ENCODE peak calls at places on chromosomes 11 and 22, in six cellular contexts. Y, X, V, R, N and O are unnamed samples. For H3K36me3, the result is how much of the 10 kb centered on the place peaks cover.

GRCh38 chr22:43217285-43218030 is 30.5 kb upstream of the TTLL12 start:
- DNase-seq in Y (no peak), X (no peak), V (peak), R (no peak), N (no peak), O (no peak)

GRCh38 chr11:72589802-72590761 is 84.1 kb downstream of the PDE2A start:
- DNase-seq in Y (peak), X (peak), V (peak), R (peak), N (peak), O (peak)

GRCh38 chr11:27216268-27217149 is 146.5 kb downstream of the CCDC34 start:
- DNase-seq in Y (no peak), X (no peak), V (no peak), R (peak), N (peak), O (no peak)

GRCh38 chr22:28103596-28103995 is 184.5 kb upstream of the PITPNB start:
- DNase-seq in Y (no peak), X (no peak), V (no peak), R (no peak), N (no peak), O (no peak)

GRCh38 chr11:116432301-116432700 is 340.5 kb downstream of the BUD13 start:
- DNase-seq in Y (no peak), X (no peak), V (no peak), R (no peak), N (no peak), O (no peak)

GRCh38 chr22:35541254-35541748 is 670 bp downstream of the RASD2 start:
- DNase-seq in Y (peak), X (peak), V (peak), R (no peak), N (no peak), O (no peak)

GRCh38 chr11:106426696-106427095 is 349.2 kb downstream of the AASDHPPT start:
- DNase-seq in Y (no peak), X (no peak), V (no peak), R (no peak), N (no peak), O (no peak)

GRCh38 chr11:70603064-70603755 is 204.9 kb downstream of the CTTN start:
- DNase-seq in Y (no peak), X (no peak), V (no peak), R (no peak), N (no peak), O (no peak)

GRCh38 chr11:84408946-84409411 is 1122.8 kb upstream of the CCDC90B start:
- DNase-seq in Y (no peak), X (peak), V (peak), R (no peak), N (no peak), O (no peak)

GRCh38 chr22:40479887-40480538 is 109.6 kb downstream of the SGSM3 start:
- DNase-seq in Y (no peak), X (no peak), V (no peak), R (no peak), N (no peak), O (no peak)

DNA sequence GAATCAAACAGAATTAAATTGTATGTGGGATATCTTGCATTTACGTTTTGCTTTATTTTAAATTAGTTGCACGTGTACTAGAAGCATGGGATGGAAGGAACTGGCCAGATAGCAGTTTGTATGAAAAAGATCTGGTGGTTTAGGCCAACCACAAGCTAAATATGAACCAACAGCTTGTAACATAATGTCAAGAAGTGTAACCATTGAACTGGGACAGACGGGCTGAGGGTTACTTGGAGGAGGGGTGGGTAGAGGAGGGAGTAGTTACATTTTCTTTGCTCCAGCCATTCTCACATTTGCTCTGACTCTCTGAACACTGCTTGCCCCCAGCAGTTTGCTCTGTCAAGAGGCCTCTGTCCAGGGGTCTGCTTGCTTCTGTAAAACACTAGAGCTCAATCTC is 31.7 kb upstream of the CXCR5 start:
- DNase-seq in Y (no peak), X (no peak), V (no peak), R (no peak), N (no peak), O (no peak)
- H3K4me3 ChIP-seq in Y (no peak), X (no peak), V (no peak), R (no peak), N (no peak), O (no peak)

DNA sequence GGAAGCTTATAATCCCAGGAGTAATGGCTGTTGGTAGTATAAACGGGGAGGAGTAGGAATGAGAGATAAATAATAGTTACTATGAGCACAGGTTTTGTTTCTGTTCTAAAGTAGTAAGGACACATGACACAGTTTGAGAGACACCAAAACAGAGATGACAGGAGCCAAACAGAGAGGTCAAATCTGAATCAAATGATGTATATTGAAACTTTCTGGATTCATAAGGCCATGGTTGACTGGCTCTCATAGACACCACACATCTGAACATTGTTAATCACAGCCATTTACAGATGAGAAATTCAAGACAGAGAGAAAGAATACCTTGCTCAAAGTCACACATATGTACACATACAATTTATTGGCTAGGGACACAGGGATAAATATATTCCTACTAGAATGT is 63.4 kb upstream of the UCP3 start:
- DNase-seq in Y (no peak), X (no peak), V (no peak), R (no peak), N (no peak), O (no peak)
- H3K36me3 ChIP-seq in Y (under half), X (under half), V (under half), R (under half), N (under half), O (under half)

GRCh38 chr11:1654388-1655167 is 25.0 kb downstream of the KRTAP5-5 start:
- DNase-seq in Y (no peak), X (no peak), V (no peak), R (no peak), N (no peak), O (no peak)

GRCh38 chr11:1656670-1657069 is 27.1 kb downstream of the KRTAP5-5 start:
- DNase-seq in Y (no peak), X (no peak), V (no peak), R (no peak), N (no peak), O (peak)

GRCh38 chr11:1653541-1654387 is 24.2 kb downstream of the KRTAP5-5 start:
- DNase-seq in Y (no peak), X (no peak), V (no peak), R (no peak), N (no peak), O (no peak)

GRCh38 chr11:1655168-1656060 is 25.8 kb downstream of the KRTAP5-5 start:
- DNase-seq in Y (no peak), X (no peak), V (no peak), R (no peak), N (no peak), O (no peak)

GRCh38 chr11:1656061-1656441 is 26.5 kb downstream of the KRTAP5-5 start:
- DNase-seq in Y (peak), X (no peak), V (no peak), R (no peak), N (no peak), O (peak)
- H3K4me3 ChIP-seq in Y (no peak), X (no peak), V (no peak), R (no peak), N (no peak), O (no peak)

GRCh38 chr22:17554814-17555213 is 8.5 kb upstream of the SLC25A18 start:
- DNase-seq in Y (no peak), X (no peak), V (no peak), R (no peak), N (no peak), O (no peak)
- H3K36me3 ChIP-seq in Y (under half), X (under half), V (half or more), R (under half), N (under half), O (under half)

GRCh38 chr11:119347940-119348339 is 1.4 kb upstream of the MFRP start:
- DNase-seq in Y (no peak), X (no peak), V (no peak), R (no peak), N (no peak), O (no peak)
- H3K4me3 ChIP-seq in Y (no peak), X (no peak), V (no peak), R (no peak), N (no peak), O (no peak)

GRCh38 chr11:118042126-118042525 is 34.8 kb upstream of the TMPRSS4 start:
- DNase-seq in Y (no peak), X (no peak), V (no peak), R (no peak), N (no peak), O (no peak)

GRCh38 chr11:118046964-118047700 is 29.7 kb upstream of the TMPRSS4 start:
- DNase-seq in Y (no peak), X (no peak), V (no peak), R (no peak), N (no peak), O (no peak)

GRCh38 chr11:118045191-118045590 is 31.7 kb upstream of the TMPRSS4 start:
- DNase-seq in Y (no peak), X (no peak), V (no peak), R (no peak), N (no peak), O (no peak)

GRCh38 chr11:118046051-118046963 is 30.6 kb upstream of the TMPRSS4 start:
- DNase-seq in Y (no peak), X (no peak), V (no peak), R (no peak), N (no peak), O (no peak)

GRCh38 chr11:118042791-118043190 is 34.1 kb upstream of the TMPRSS4 start:
- DNase-seq in Y (no peak), X (no peak), V (no peak), R (no peak), N (no peak), O (no peak)
- H3K36me3 ChIP-seq in Y (under half), X (under half), V (under half), R (under half), N (under half), O (under half)

DNA sequence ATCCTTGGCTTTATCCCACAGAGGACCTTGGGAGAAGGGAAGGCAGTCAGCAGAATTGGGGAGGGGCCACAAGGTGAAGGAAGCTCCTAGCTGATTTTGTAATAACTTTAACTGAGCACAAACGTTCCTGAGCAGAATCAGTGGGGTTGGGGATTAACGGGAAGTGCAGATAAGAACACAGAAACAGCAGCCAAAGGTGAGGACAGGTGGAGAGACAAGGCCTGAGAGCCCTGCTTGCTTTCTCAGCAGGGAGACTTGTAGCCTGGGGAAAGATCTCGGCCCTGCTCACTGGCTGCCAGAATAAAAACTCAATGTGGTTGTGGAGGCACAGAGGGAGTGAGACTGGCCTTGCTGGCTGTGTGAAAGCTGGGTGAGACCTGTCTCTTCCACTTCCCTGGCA is 265.2 kb upstream of the FAT3 start:
- DNase-seq in Y (no peak), X (no peak), V (no peak), R (no peak), N (no peak), O (no peak)
- H3K4me3 ChIP-seq in Y (no peak), X (no peak), V (no peak), R (no peak), N (no peak), O (no peak)

DNA sequence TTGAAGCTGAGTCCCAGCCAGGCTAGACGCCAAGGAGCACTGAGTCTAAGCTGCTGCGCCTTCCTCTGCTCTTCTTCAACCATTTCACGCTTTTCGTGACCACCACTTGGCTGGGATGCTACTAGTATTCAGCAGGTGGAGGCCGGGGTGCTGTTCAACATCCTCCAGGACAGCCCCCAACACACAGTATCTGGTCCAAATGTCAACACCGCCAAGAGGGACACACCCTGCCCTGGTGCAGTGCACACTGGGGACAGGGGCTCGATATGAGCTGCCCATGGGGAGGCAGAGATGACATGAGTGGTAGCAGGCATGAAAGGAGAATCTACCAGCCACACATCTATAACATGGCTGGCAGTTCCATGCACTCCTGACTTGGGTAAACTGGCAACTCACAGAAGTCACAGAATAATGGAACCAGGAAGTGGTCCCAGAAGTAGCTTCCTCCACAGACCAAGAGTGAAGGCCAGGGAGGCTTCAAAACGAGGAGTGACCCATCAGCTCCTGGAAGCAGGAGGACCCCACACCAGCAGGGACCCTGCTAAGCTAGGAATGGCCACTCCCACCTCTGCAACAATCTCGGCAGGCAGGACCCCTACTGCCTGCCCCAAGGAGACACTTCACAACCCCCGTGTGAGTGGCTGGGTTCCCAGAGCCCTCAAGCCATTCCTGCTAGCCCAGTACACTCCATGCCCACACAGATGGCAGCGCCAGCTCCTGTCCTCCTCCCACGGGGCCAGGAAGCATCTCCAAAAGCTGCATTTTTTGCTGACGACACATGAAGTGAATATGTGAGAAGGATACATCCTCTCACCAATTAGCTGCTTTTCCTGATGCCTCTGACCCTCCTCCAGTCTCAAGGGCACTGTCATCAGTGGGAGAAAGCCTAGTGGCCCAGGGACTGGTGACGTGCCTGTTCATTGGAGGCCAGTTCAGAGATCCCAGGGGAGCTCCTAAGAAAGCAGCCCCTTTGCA is 78.8 kb downstream of the DGCR2 start:
- DNase-seq in Y (no peak), X (no peak), V (no peak), R (no peak), N (no peak), O (no peak)
- H3K36me3 ChIP-seq in Y (half or more), X (under half), V (under half), R (under half), N (under half), O (under half)